ENCODE peak calls at places on chromosomes 1 and 21, in five cellular contexts. I is AG09309; X is activated CD4-positive, alpha-beta T cell treated with anti-CD3 and anti-CD28 coated beads for 48 hours; N is SW 1271; P is fibroblast of pulmonary artery. T is an unnamed sample.

GRCh38 chr1:234309243-234309597 is 64.0 kb upstream of the COA6 start:
- DNase-seq in P (no peak), N (no peak), X (no peak), I (no peak), T (no peak)

GRCh38 chr1:73907051-73907450 is 290.9 kb downstream of the LRRIQ3 start:
- DNase-seq in X (no peak), N (no peak), P (no peak), I (no peak), T (no peak)

GRCh38 chr1:246181244-246181643 is 325.8 kb downstream of the SMYD3 start:
- DNase-seq in N (no peak), I (no peak), P (peak; percentile 24), X (no peak), T (no peak)

GRCh38 chr1:155864393-155864792 is 5.0 kb downstream of the SYT11 start:
- DNase-seq in I (no peak), X (no peak), P (no peak), N (no peak), T (no peak)

GRCh38 chr1:155970531-155971167 is 7.7 kb downstream of the ARHGEF2 start:
- DNase-seq in I (no peak), P (peak; percentile 69), N (no peak), X (peak; percentile 57), T (peak; percentile 57)

GRCh38 chr1:3763351-3764125 is 9.0 kb upstream of the SMIM1 start:
- DNase-seq in N (no peak), P (no peak), I (no peak), X (no peak), T (no peak)

GRCh38 chr1:31432592-31433395 is 19.8 kb downstream of the SERINC2 start:
- DNase-seq in N (no peak), I (no peak), X (no peak), P (no peak), T (no peak)

GRCh38 chr1:12284486-12284885 is 54.7 kb downstream of the VPS13D start:
- DNase-seq in X (no peak), N (no peak), I (no peak), P (no peak), T (no peak)

GRCh38 chr1:94806451-94806861 is 13.7 kb upstream of the SLC44A3 start:
- DNase-seq in I (no peak), P (peak; percentile 92), N (no peak), X (no peak), T (no peak)

GRCh38 chr1:169615803-169616202 is 14.1 kb downstream of the SELP start:
- DNase-seq in P (no peak), X (no peak), N (no peak), I (no peak), T (no peak)

GRCh38 chr1:50426108-50426700 is 3.0 kb upstream of the DMRTA2 start:
- DNase-seq in I (no peak), N (no peak), X (no peak), P (no peak), T (no peak)

GRCh38 chr1:220962031-220962751 is 82.9 kb downstream of the HLX start:
- DNase-seq in N (no peak), P (peak; percentile 89), I (peak; percentile 98), X (no peak), T (peak; percentile 98)

GRCh38 chr21:26845066-26845749 is at the start of gene ADAMTS1:
- DNase-seq in N (no peak), X (peak; percentile 32), P (peak; percentile 91), I (peak; percentile 80), T (no peak)

GRCh38 chr1:71490432-71490831 is 409.6 kb upstream of the ZRANB2 start:
- DNase-seq in N (no peak), I (no peak), X (no peak), P (peak; percentile 53), T (peak; percentile 26)

GRCh38 chr21:41615613-41616012 is 107.7 kb upstream of the TMPRSS2 start:
- DNase-seq in I (peak; percentile 100), P (peak; percentile 97), X (no peak), N (no peak), T (peak; percentile 80)

GRCh38 chr1:35120458-35121133 is 41.4 kb downstream of the ZMYM1 start:
- DNase-seq in X (peak; percentile 8), N (no peak), I (no peak), P (peak; percentile 14), T (no peak)

GRCh38 chr1:84780000-84780716 is 89.9 kb upstream of the SSX2IP start:
- DNase-seq in X (no peak), N (no peak), P (peak; percentile 43), I (no peak), T (no peak)

GRCh38 chr1:55078470-55078869 is 39.1 kb downstream of the PCSK9 start:
- DNase-seq in N (no peak), I (no peak), X (no peak), P (no peak), T (no peak)

GRCh38 chr1:205542367-205542766 is 37.9 kb downstream of the CDK18 start:
- DNase-seq in I (no peak), X (no peak), N (no peak), P (no peak), T (no peak)

GRCh38 chr1:115924730-115925129 is 51.6 kb upstream of the SLC22A15 start:
- DNase-seq in I (no peak), P (no peak), N (no peak), X (no peak), T (no peak)

T was measured in HS-5.